ENCODE peak calls at places on chromosomes 12 and 14, in four cellular contexts. O is ELR; I is NCI-H2081; Y is CD8-positive, alpha-beta T cell. E is an unnamed sample.

GRCh38 chr12:123253606-123254459 is 17.8 kb downstream of the CDK2AP1 start:
- DNase-seq in I (no peak), O (no peak), Y (no peak), E (no peak)

GRCh38 chr12:53756300-53757094 is 4.7 kb upstream of the CISTR start:
- DNase-seq in Y (no peak), O (no peak), I (no peak), E (no peak)

GRCh38 chr12:109648446-109648980 is 65.1 kb upstream of the FAM222A start:
- DNase-seq in I (no peak), O (no peak), Y (no peak), E (no peak)

GRCh38 chr14:29805415-29806123 is 122.1 kb downstream of the PRKD1 start:
- DNase-seq in O (peak), Y (no peak), I (no peak), E (no peak)

GRCh38 chr12:630656-631632 is 32.3 kb downstream of the NINJ2 start:
- DNase-seq in I (no peak), O (no peak), Y (peak), E (peak)

GRCh38 chr14:102437997-102438922 is 71.3 kb downstream of the ANKRD9 start:
- DNase-seq in I (peak), Y (peak), O (peak), E (peak)

GRCh38 chr12:39782026-39782545 is 162.5 kb upstream of the ABCD2 start:
- DNase-seq in I (no peak), O (no peak), Y (no peak), E (no peak)

GRCh38 chr12:126069549-126070165 is 1004.4 kb downstream of the AACS start:
- DNase-seq in Y (no peak), I (peak), O (peak), E (no peak)

GRCh38 chr12:13562915-13563742 is 366.6 kb downstream of the EMP1 start:
- DNase-seq in O (no peak), Y (no peak), I (no peak), E (no peak)

GRCh38 chr14:64990939-64991338 is 4.2 kb downstream of the FNTB start:
- DNase-seq in Y (no peak), O (no peak), I (no peak), E (no peak)

GRCh38 chr12:6769003-6769389 is 2.8 kb downstream of the PTMS start:
- DNase-seq in Y (no peak), O (no peak), I (no peak), E (no peak)

GRCh38 chr12:92502417-92503028 is 200.3 kb upstream of the PLEKHG7 start:
- DNase-seq in Y (no peak), I (no peak), O (no peak), E (no peak)

GRCh38 chr12:6817662-6818157 is 3.9 kb upstream of the GPR162 start:
- DNase-seq in Y (no peak), O (no peak), I (no peak), E (no peak)

GRCh38 chr12:75781532-75782046 is 250.0 kb downstream of the PHLDA1 start:
- DNase-seq in I (no peak), O (peak), Y (no peak), E (no peak)

GRCh38 chr14:70555890-70556289 is 21.1 kb upstream of the ADAM20 start:
- DNase-seq in O (peak), I (no peak), Y (no peak), E (no peak)

GRCh38 chr12:1811281-1811947 is 9.0 kb upstream of the LRTM2 start:
- DNase-seq in Y (peak), I (no peak), O (peak), E (no peak)

GRCh38 chr14:96146131-96146771 is 58.4 kb upstream of the BDKRB2 start:
- DNase-seq in O (peak), I (no peak), Y (no peak), E (no peak)

GRCh38 chr12:6928703-6929407 is 1.1 kb downstream of the ATN1 start:
- DNase-seq in O (peak), Y (no peak), I (peak), E (no peak)

GRCh38 chr12:106064622-106065021 is 74.1 kb downstream of the NUAK1 start:
- DNase-seq in O (no peak), I (no peak), Y (no peak), E (no peak)

E was measured in activated T-helper 1 cell treated with Interleukin-2 at 50 U/mL for 16 hours.